ENCODE peak calls at places on chromosomes 2 and 18, in five cellular contexts. One of them, this sample, is unnamed.

GRCh38 chr2:24986397-24986796 is 14.6 kb upstream of the DNAJC27 start:
- DNase-seq in brain microvascular endothelial cell: no peak
- DNase-seq in adrenal gland: no peak
- DNase-seq in HCT116: no peak
- DNase-seq in dorsolateral prefrontal cortex: no peak
- DNase-seq in this sample: no peak

GRCh38 chr2:98049991-98050519 is 36.9 kb upstream of the VWA3B start:
- DNase-seq in brain microvascular endothelial cell: no peak
- DNase-seq in adrenal gland: no peak
- DNase-seq in HCT116: no peak
- DNase-seq in dorsolateral prefrontal cortex: no peak
- DNase-seq in this sample: no peak

GRCh38 chr2:70922591-70923234 is 13.0 kb upstream of the ATP6V1B1 start:
- DNase-seq in brain microvascular endothelial cell: no peak
- DNase-seq in adrenal gland: no peak
- DNase-seq in HCT116: no peak
- DNase-seq in dorsolateral prefrontal cortex: no peak
- DNase-seq in this sample: no peak

GRCh38 chr2:83191316-83191715 is 1267.8 kb downstream of the SUCLG1 start:
- DNase-seq in brain microvascular endothelial cell: peak
- DNase-seq in adrenal gland: no peak
- DNase-seq in HCT116: no peak
- DNase-seq in dorsolateral prefrontal cortex: no peak
- DNase-seq in this sample: no peak

GRCh38 chr2:181818826-181819225 is 72.7 kb upstream of the ITPRID2 start:
- DNase-seq in brain microvascular endothelial cell: no peak
- DNase-seq in adrenal gland: no peak
- DNase-seq in HCT116: no peak
- DNase-seq in dorsolateral prefrontal cortex: no peak
- DNase-seq in this sample: no peak

GRCh38 chr2:40315684-40316083 is 136.2 kb downstream of the SLC8A1 start:
- DNase-seq in brain microvascular endothelial cell: peak
- DNase-seq in adrenal gland: peak
- DNase-seq in HCT116: no peak
- DNase-seq in dorsolateral prefrontal cortex: no peak
- DNase-seq in this sample: no peak

GRCh38 chr2:30780776-30781330 is 26.4 kb downstream of the CAPN13 start:
- DNase-seq in brain microvascular endothelial cell: no peak
- DNase-seq in adrenal gland: peak
- DNase-seq in HCT116: no peak
- DNase-seq in dorsolateral prefrontal cortex: no peak
- DNase-seq in this sample: no peak

GRCh38 chr18:43525149-43525548 is 247.9 kb upstream of the SYT4 start:
- DNase-seq in brain microvascular endothelial cell: no peak
- DNase-seq in adrenal gland: no peak
- DNase-seq in HCT116: no peak
- DNase-seq in dorsolateral prefrontal cortex: no peak
- DNase-seq in this sample: no peak

GRCh38 chr2:173238385-173238784 is 116.3 kb upstream of the CDCA7 start:
- DNase-seq in brain microvascular endothelial cell: no peak
- DNase-seq in adrenal gland: no peak
- DNase-seq in HCT116: no peak
- DNase-seq in dorsolateral prefrontal cortex: no peak
- DNase-seq in this sample: no peak

GRCh38 chr18:5806860-5807259 is 88.5 kb downstream of the TMEM200C start:
- DNase-seq in brain microvascular endothelial cell: no peak
- DNase-seq in adrenal gland: no peak
- DNase-seq in HCT116: no peak
- DNase-seq in dorsolateral prefrontal cortex: no peak
- DNase-seq in this sample: no peak

GRCh38 chr18:48222118-48222517 is 187.1 kb downstream of the ZBTB7C start:
- DNase-seq in brain microvascular endothelial cell: peak
- DNase-seq in adrenal gland: peak
- DNase-seq in HCT116: no peak
- DNase-seq in dorsolateral prefrontal cortex: no peak
- DNase-seq in this sample: peak

GRCh38 chr18:28174181-28174906 is 2.6 kb downstream of the CDH2 start:
- DNase-seq in brain microvascular endothelial cell: no peak
- DNase-seq in adrenal gland: no peak
- DNase-seq in HCT116: no peak
- DNase-seq in dorsolateral prefrontal cortex: no peak
- DNase-seq in this sample: no peak

GRCh38 chr18:11336241-11336640 is 186.9 kb upstream of the PIEZO2 start:
- DNase-seq in brain microvascular endothelial cell: no peak
- DNase-seq in adrenal gland: no peak
- DNase-seq in HCT116: no peak
- DNase-seq in dorsolateral prefrontal cortex: no peak
- DNase-seq in this sample: no peak

GRCh38 chr2:186949716-186950256 is 100.8 kb upstream of the ZSWIM2 start:
- DNase-seq in brain microvascular endothelial cell: no peak
- DNase-seq in adrenal gland: no peak
- DNase-seq in HCT116: no peak
- DNase-seq in dorsolateral prefrontal cortex: no peak
- DNase-seq in this sample: no peak

GRCh38 chr2:239252433-239253200 is 148.2 kb downstream of the HDAC4 start:
- DNase-seq in brain microvascular endothelial cell: no peak
- DNase-seq in adrenal gland: peak
- DNase-seq in HCT116: no peak
- DNase-seq in dorsolateral prefrontal cortex: peak
- DNase-seq in this sample: no peak

GRCh38 chr2:168992591-168993349 is 38.4 kb downstream of the ABCB11 start:
- DNase-seq in brain microvascular endothelial cell: peak
- DNase-seq in adrenal gland: no peak
- DNase-seq in HCT116: no peak
- DNase-seq in dorsolateral prefrontal cortex: no peak
- DNase-seq in this sample: no peak

GRCh38 chr2:88857274-88857741 is 165.8 kb downstream of the RPIA start:
- DNase-seq in brain microvascular endothelial cell: no peak
- DNase-seq in adrenal gland: no peak
- DNase-seq in HCT116: no peak
- DNase-seq in dorsolateral prefrontal cortex: no peak
- DNase-seq in this sample: no peak

DNA sequence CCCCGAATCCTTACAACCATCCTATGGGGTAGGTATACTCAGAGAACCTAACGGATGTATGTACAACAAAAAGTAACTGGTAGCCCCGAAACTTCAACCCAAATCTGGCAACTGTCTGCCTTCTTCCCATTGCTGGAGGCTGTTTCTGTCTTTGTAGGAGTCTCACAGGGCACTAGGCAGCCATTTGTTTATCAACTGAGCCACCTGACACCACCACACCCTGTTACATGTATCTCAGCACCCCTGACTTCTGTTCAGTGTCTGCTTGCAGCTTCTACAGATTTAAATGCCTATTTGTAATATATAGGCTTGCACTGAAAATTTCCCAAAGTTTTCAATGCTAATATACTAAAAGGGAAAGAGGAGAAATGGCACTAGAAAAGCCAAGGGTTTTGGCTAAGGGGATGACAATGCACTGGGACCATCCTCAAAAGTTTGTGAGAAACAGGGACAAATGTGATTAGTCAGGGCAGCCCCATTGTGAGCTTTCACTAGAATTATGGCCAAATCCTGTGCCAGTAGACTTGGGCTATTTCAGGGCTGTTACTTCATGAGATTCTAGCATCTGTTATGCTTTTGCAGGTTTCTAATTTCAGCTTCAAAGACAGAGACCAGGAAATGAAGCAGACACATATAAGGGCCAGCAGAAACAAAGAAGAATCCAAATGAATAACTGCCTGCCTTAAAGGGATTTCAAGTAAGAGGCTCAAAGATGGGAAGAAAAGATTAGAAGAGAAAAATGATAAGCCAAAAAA is 103.3 kb downstream of the MYO5B start:
- DNase-seq in brain microvascular endothelial cell: no peak
- DNase-seq in adrenal gland: no peak
- DNase-seq in HCT116: no peak
- DNase-seq in dorsolateral prefrontal cortex: no peak
- DNase-seq in this sample: no peak
- H3K4me3 ChIP-seq in brain microvascular endothelial cell: no peak
- H3K4me3 ChIP-seq in adrenal gland: no peak
- H3K4me3 ChIP-seq in HCT116: no peak
- H3K4me3 ChIP-seq in dorsolateral prefrontal cortex: no peak
- H3K4me3 ChIP-seq in this sample: no peak

GRCh38 chr2:119431155-119431975 is at the start of gene TMEM37:
- DNase-seq in brain microvascular endothelial cell: peak
- DNase-seq in adrenal gland: peak
- DNase-seq in HCT116: peak
- DNase-seq in dorsolateral prefrontal cortex: no peak
- DNase-seq in this sample: no peak
- H3K4me3 ChIP-seq in brain microvascular endothelial cell: peak
- H3K4me3 ChIP-seq in adrenal gland: peak
- H3K4me3 ChIP-seq in HCT116: peak
- H3K4me3 ChIP-seq in dorsolateral prefrontal cortex: peak
- H3K4me3 ChIP-seq in this sample: no peak

GRCh38 chr2:46385786-46386577 is 88.8 kb downstream of the EPAS1 start:
- DNase-seq in brain microvascular endothelial cell: no peak
- DNase-seq in adrenal gland: no peak
- DNase-seq in HCT116: no peak
- DNase-seq in dorsolateral prefrontal cortex: no peak
- DNase-seq in this sample: no peak
- H3K4me3 ChIP-seq in brain microvascular endothelial cell: no peak
- H3K4me3 ChIP-seq in adrenal gland: no peak
- H3K4me3 ChIP-seq in HCT116: no peak
- H3K4me3 ChIP-seq in dorsolateral prefrontal cortex: no peak
- H3K4me3 ChIP-seq in this sample: no peak

GRCh38 chr2:4012197-4012596 is 308.8 kb downstream of the DCDC2C start:
- DNase-seq in brain microvascular endothelial cell: no peak
- DNase-seq in adrenal gland: no peak
- DNase-seq in HCT116: no peak
- DNase-seq in dorsolateral prefrontal cortex: no peak
- DNase-seq in this sample: no peak
- H3K4me3 ChIP-seq in brain microvascular endothelial cell: no peak
- H3K4me3 ChIP-seq in adrenal gland: no peak
- H3K4me3 ChIP-seq in HCT116: no peak
- H3K4me3 ChIP-seq in dorsolateral prefrontal cortex: no peak
- H3K4me3 ChIP-seq in this sample: no peak

GRCh38 chr2:75233965-75234364 is 34.6 kb upstream of the TACR1 start:
- DNase-seq in brain microvascular endothelial cell: no peak
- DNase-seq in adrenal gland: no peak
- DNase-seq in HCT116: no peak
- DNase-seq in dorsolateral prefrontal cortex: no peak
- DNase-seq in this sample: no peak

GRCh38 chr2:75241696-75242095 is 42.4 kb upstream of the TACR1 start:
- DNase-seq in brain microvascular endothelial cell: peak
- DNase-seq in adrenal gland: no peak
- DNase-seq in HCT116: peak
- DNase-seq in dorsolateral prefrontal cortex: no peak
- DNase-seq in this sample: peak

GRCh38 chr2:75243219-75243618 is 43.9 kb upstream of the TACR1 start:
- DNase-seq in brain microvascular endothelial cell: no peak
- DNase-seq in adrenal gland: no peak
- DNase-seq in HCT116: no peak
- DNase-seq in dorsolateral prefrontal cortex: no peak
- DNase-seq in this sample: peak

GRCh38 chr2:75237296-75237695 is 38.0 kb upstream of the TACR1 start:
- DNase-seq in brain microvascular endothelial cell: no peak
- DNase-seq in adrenal gland: no peak
- DNase-seq in HCT116: no peak
- DNase-seq in dorsolateral prefrontal cortex: no peak
- DNase-seq in this sample: no peak

GRCh38 chr2:75238670-75239330 is 39.5 kb upstream of the TACR1 start:
- DNase-seq in brain microvascular endothelial cell: peak
- DNase-seq in adrenal gland: no peak
- DNase-seq in HCT116: no peak
- DNase-seq in dorsolateral prefrontal cortex: no peak
- DNase-seq in this sample: no peak
- H3K4me3 ChIP-seq in brain microvascular endothelial cell: no peak
- H3K4me3 ChIP-seq in adrenal gland: no peak
- H3K4me3 ChIP-seq in HCT116: no peak
- H3K4me3 ChIP-seq in dorsolateral prefrontal cortex: no peak
- H3K4me3 ChIP-seq in this sample: no peak

DNA sequence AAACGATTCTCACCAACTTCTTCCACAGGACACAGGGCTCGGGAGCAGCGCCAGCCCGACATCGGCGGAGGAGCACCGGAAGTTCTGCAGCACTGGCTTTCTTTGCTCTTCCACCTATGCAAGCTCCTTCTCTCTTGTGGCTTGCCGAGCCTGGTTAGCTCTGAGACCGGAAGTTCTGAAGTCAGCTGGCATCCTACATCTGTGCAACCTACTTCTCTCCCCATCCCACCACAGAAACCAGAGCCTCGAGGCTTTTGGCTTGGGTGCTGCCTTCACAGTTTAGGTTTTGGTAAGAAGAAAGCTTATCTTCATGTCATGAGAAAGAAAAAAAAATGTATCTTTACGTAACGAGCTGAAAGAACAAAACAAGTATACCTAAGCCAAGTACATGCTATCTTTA is 111.7 kb downstream of the ANKRD44 start:
- DNase-seq in brain microvascular endothelial cell: no peak
- DNase-seq in adrenal gland: no peak
- DNase-seq in HCT116: no peak
- DNase-seq in dorsolateral prefrontal cortex: peak
- DNase-seq in this sample: peak
- H3K4me3 ChIP-seq in brain microvascular endothelial cell: no peak
- H3K4me3 ChIP-seq in adrenal gland: no peak
- H3K4me3 ChIP-seq in HCT116: no peak
- H3K4me3 ChIP-seq in dorsolateral prefrontal cortex: no peak
- H3K4me3 ChIP-seq in this sample: peak

DNA sequence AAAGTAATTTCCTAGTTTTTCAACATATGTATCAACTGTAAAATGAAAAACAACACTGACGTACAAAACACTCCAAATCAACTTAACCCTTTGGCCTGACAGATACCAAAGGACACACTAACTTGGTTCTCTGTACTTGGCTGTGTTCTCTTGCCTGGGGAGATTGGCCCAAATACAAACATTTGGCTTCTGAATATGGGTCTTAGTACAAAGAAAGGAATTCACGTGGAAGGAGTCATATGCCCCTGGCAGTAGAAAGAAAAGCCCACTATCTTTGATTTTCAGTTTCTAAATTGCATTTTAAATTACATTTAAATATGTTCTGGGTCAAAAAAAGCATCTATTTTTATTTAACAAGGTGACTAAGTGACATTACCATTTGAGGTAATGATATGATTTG is 153.4 kb upstream of the CCDC195 start:
- DNase-seq in brain microvascular endothelial cell: peak
- DNase-seq in adrenal gland: no peak
- DNase-seq in HCT116: no peak
- DNase-seq in dorsolateral prefrontal cortex: no peak
- DNase-seq in this sample: no peak
- H3K4me3 ChIP-seq in brain microvascular endothelial cell: no peak
- H3K4me3 ChIP-seq in adrenal gland: no peak
- H3K4me3 ChIP-seq in HCT116: no peak
- H3K4me3 ChIP-seq in dorsolateral prefrontal cortex: no peak
- H3K4me3 ChIP-seq in this sample: no peak

DNA sequence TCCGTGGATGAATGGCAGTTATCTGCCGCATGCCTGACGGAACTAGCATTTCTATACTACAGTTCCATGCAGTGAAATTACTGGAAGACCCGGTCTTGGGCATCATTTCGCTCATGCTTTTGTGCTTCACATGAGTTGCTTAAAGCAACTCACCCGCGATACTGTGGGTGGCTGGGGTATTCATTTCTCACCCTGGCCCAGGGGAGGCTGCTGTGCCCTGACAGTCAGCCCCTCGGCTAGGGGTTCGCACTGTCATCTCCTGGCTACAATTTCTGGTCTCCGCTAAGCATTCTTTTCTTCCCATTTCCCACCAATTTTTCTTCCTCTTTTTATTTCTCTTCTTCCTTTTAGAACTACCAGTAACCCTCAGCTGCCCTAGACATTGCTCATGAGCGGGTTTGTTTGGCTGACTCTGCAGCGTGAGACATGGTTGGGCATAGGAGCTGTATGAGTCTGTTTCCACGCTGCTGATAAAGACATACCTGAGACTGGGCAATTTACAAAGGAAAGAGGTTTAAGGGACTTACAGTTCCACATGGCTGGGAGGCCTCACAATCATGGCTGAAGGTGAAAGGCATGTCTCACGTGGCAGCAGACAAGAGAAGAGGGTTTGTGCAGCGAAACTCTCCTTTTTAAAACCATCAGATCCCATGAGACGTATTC is 16.5 kb upstream of the CNDP2 start:
- DNase-seq in brain microvascular endothelial cell: no peak
- DNase-seq in adrenal gland: no peak
- DNase-seq in HCT116: no peak
- DNase-seq in dorsolateral prefrontal cortex: no peak
- DNase-seq in this sample: no peak
- H3K4me3 ChIP-seq in brain microvascular endothelial cell: no peak
- H3K4me3 ChIP-seq in adrenal gland: no peak
- H3K4me3 ChIP-seq in HCT116: no peak
- H3K4me3 ChIP-seq in dorsolateral prefrontal cortex: no peak
- H3K4me3 ChIP-seq in this sample: no peak